ENCODE peak calls at places on chromosome 17, in five cellular contexts. J is fibroblast of the aortic adventitia, Z is stomach, R is IMR-90, Q is Panc1. B is an unnamed sample.

GRCh38 chr17:71023631-71024030 is 854.3 kb downstream of the KCNJ2 start:
- DNase-seq in J (no peak), Z (no peak), R (no peak), Q (no peak), B (peak)

GRCh38 chr17:45965741-45966140 is 33.3 kb upstream of the STH start:
- DNase-seq in J (no peak), Z (no peak), R (no peak), Q (no peak), B (no peak)

GRCh38 chr17:60305141-60305540 is 86.8 kb downstream of the USP32 start:
- DNase-seq in J (no peak), Z (no peak), R (no peak), Q (no peak), B (no peak)

GRCh38 chr17:15233022-15233805 is 31.9 kb downstream of the PMP22 start:
- DNase-seq in J (peak), Z (no peak), R (peak), Q (no peak), B (no peak)

GRCh38 chr17:45793999-45794540 is 9.9 kb downstream of the CRHR1 start:
- DNase-seq in J (no peak), Z (no peak), R (no peak), Q (no peak), B (no peak)

GRCh38 chr17:36592711-36593321 is 1.1 kb downstream of the DHRS11 start:
- DNase-seq in J (no peak), Z (no peak), R (no peak), Q (no peak), B (no peak)

GRCh38 chr17:9228408-9229159 is 207.3 kb downstream of the NTN1 start:
- DNase-seq in J (peak), Z (no peak), R (peak), Q (no peak), B (no peak)

GRCh38 chr17:8720596-8720995 is 24.0 kb downstream of the CCDC42 start:
- DNase-seq in J (no peak), Z (no peak), R (no peak), Q (no peak), B (no peak)

GRCh38 chr17:802481-802880 is 20.3 kb downstream of the MRM3 start:
- DNase-seq in J (no peak), Z (no peak), R (no peak), Q (no peak), B (no peak)

GRCh38 chr17:48915459-48916282 is 7.5 kb downstream of the UBE2Z start:
- DNase-seq in J (peak), Z (peak), R (peak), Q (no peak), B (peak)

GRCh38 chr17:72600934-72601333 is 480.1 kb downstream of the SOX9 start:
- DNase-seq in J (peak), Z (no peak), R (peak), Q (no peak), B (no peak)

GRCh38 chr17:72605543-72605942 is 484.7 kb downstream of the SOX9 start:
- DNase-seq in J (no peak), Z (no peak), R (no peak), Q (no peak), B (no peak)

GRCh38 chr17:72603346-72604242 is 482.8 kb downstream of the SOX9 start:
- DNase-seq in J (no peak), Z (no peak), R (peak), Q (no peak), B (peak)

GRCh38 chr17:72604518-72604917 is 483.7 kb downstream of the SOX9 start:
- DNase-seq in J (no peak), Z (no peak), R (no peak), Q (no peak), B (no peak)

DNA sequence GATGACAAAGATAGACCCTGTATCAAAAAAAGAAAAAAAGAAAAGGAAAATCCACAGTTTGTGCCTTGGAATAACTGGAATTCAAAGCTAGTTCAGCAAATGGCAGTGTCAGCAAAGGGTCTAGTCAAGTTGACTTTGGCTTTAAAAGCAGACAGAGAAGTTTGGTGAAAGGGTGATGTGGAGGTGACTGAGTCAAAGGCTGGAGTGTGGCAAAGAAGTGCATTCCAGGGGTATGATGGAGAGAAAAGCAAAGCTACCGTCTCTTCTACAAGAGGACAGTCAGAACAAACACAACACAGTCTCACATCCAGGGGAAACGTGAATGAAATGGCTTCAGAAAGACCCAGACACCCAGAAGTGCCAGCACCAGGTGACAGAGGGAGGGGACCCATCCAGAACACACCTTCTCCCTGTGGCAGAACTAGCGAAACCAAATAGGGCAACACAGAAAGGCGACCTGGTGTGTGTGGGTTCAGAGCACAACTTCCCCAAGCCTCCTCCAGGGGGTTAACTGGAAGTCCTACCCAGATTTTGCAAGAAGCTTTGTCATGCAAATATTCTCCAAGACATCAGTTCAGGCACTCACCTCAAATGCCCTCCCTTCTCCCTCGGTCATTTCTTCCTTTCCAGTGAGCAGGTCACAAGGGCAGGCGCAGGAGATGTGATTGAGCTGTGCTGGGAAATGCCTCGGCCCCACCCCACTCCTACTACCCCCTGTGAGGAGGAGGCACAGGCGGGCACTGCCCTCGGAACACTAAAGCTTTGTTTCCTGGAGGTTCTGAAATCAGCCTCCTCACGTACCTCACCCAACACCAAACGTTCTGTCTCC is 481.9 kb downstream of the SOX9 start:
- DNase-seq in J (peak), Z (peak), R (peak), Q (no peak), B (peak)
- TF ChIP-seq CTCF in J (peak), Z (peak), R (peak), Q (no peak), B (peak)

GRCh38 chr17:38674013-38674748 is 576 bp downstream of the EPOP start:
- DNase-seq in J (no peak), Z (peak), R (no peak), Q (no peak), B (no peak)
- TF ChIP-seq CTCF in J (no peak), Z (no peak), R (no peak), Q (peak), B (no peak)

DNA sequence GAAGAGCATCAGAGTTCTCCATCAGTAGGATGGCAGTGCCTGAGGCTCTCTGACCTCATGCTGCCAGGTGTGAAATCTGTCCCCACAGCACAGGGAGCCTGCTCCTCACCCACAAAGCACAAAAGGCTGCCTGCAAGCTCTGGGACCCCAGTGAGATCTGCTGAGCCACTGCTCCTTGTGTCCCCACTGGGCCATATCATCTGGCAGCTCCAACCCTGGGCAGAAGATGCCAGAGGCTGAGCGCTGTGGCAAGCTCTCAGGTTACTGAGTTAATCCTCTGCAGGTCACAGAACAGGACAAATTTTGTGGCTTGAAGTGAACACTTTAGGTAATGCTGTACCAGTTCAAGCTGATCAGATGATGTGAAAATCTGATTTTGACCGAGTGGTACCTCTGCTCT is 26.7 kb upstream of the ERN1 start:
- DNase-seq in J (no peak), Z (no peak), R (no peak), Q (no peak), B (no peak)
- TF ChIP-seq CTCF in J (no peak), Z (no peak), R (no peak), Q (no peak), B (no peak)

DNA sequence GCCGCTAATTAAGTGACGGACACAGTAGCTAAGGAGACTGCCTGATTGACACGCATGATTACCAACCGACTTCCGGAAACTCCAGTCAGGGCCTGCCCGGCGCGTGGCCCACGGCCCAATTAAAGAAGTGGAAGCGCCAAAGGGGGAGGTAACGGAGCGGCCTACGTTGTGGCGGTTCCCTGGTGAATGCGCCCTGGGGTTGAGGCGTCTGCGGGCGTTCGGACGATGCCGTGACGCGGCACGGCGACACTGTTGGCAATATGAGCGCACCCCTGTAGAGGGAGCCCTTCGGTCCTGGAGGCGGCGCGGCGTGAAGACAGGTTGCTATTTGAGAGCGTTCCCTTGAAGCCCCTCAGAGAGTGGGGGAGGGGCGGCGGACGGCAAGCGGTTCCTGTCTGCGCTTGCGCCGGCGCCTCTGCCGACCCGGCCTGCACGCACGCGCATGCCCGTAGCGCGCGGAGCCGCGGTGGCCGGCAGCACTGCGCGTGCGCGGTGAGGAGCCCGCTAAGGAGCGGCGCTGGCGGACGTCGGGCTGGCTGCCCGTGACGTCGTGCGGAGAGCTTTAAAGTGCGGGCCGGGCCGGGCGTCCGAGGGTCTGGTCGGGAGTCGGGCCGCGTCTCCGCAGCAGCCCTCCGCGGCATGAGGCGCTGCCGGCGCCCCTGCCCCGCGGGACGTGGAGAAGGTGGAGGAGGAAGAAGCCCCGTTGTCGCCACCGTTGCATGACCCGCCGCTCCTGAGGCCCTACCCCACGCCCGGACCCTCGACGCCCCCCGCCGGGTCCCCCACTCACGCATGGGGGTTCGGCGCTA is at the start of gene ALKBH5:
- DNase-seq in J (peak), Z (peak), R (peak), Q (peak), B (peak)
- TF ChIP-seq CTCF in J (peak), Z (no peak), R (peak), Q (no peak), B (peak)